ENCODE peak calls at places on chromosomes 5 and 9, in seven cellular contexts. One of them, this sample, is unnamed.

GRCh38 chr5:61344187-61344944 is 12.3 kb downstream of the ZSWIM6 start:
- DNase-seq in activated naive CD4-positive, alpha-beta T cell treated with anti-CD3 and anti-CD28 coated beads for 36 hours: no peak
- DNase-seq in CD14-positive monocyte: no peak
- DNase-seq in fibroblast of the conjunctiva: no peak
- DNase-seq in germinal center: no peak
- DNase-seq in stimulated activated CD4-positive, alpha-beta T cell treated with anti-CD3 and anti-CD28 coated beads, Interleukin-1b, Interleukin-23, amount 100 ng/mL, for 4 hours: no peak
- DNase-seq in left lung: no peak
- DNase-seq in this sample: no peak

GRCh38 chr9:85469041-85469440 is 272.7 kb downstream of the AGTPBP1 start:
- DNase-seq in fibroblast of the conjunctiva: no peak
- DNase-seq in stimulated activated CD4-positive, alpha-beta T cell treated with anti-CD3 and anti-CD28 coated beads, Interleukin-1b, Interleukin-23, amount 100 ng/mL, for 4 hours: no peak
- DNase-seq in activated naive CD4-positive, alpha-beta T cell treated with anti-CD3 and anti-CD28 coated beads for 36 hours: no peak
- DNase-seq in CD14-positive monocyte: no peak
- DNase-seq in left lung: no peak
- DNase-seq in germinal center: no peak
- DNase-seq in this sample: no peak

GRCh38 chr9:101848485-101848919 is 110.1 kb upstream of the GRIN3A start:
- DNase-seq in stimulated activated CD4-positive, alpha-beta T cell treated with anti-CD3 and anti-CD28 coated beads, Interleukin-1b, Interleukin-23, amount 100 ng/mL, for 4 hours: no peak
- DNase-seq in germinal center: no peak
- DNase-seq in CD14-positive monocyte: no peak
- DNase-seq in activated naive CD4-positive, alpha-beta T cell treated with anti-CD3 and anti-CD28 coated beads for 36 hours: no peak
- DNase-seq in fibroblast of the conjunctiva: peak; percentile 41
- DNase-seq in left lung: no peak
- DNase-seq in this sample: no peak

GRCh38 chr9:1875251-1875851 is 139.8 kb upstream of the SMARCA2 start:
- DNase-seq in germinal center: no peak
- DNase-seq in activated naive CD4-positive, alpha-beta T cell treated with anti-CD3 and anti-CD28 coated beads for 36 hours: no peak
- DNase-seq in fibroblast of the conjunctiva: no peak
- DNase-seq in left lung: no peak
- DNase-seq in stimulated activated CD4-positive, alpha-beta T cell treated with anti-CD3 and anti-CD28 coated beads, Interleukin-1b, Interleukin-23, amount 100 ng/mL, for 4 hours: no peak
- DNase-seq in CD14-positive monocyte: no peak
- DNase-seq in this sample: no peak

GRCh38 chr5:89534331-89534730 is 651.3 kb upstream of the MEF2C start:
- DNase-seq in germinal center: no peak
- DNase-seq in fibroblast of the conjunctiva: no peak
- DNase-seq in left lung: no peak
- DNase-seq in stimulated activated CD4-positive, alpha-beta T cell treated with anti-CD3 and anti-CD28 coated beads, Interleukin-1b, Interleukin-23, amount 100 ng/mL, for 4 hours: no peak
- DNase-seq in activated naive CD4-positive, alpha-beta T cell treated with anti-CD3 and anti-CD28 coated beads for 36 hours: no peak
- DNase-seq in CD14-positive monocyte: no peak
- DNase-seq in this sample: no peak

GRCh38 chr5:16935271-16936149 is 578 bp downstream of the MYO10 start:
- DNase-seq in fibroblast of the conjunctiva: no peak
- DNase-seq in CD14-positive monocyte: peak; percentile 58
- DNase-seq in germinal center: peak; percentile 46
- DNase-seq in left lung: peak; percentile 47
- DNase-seq in stimulated activated CD4-positive, alpha-beta T cell treated with anti-CD3 and anti-CD28 coated beads, Interleukin-1b, Interleukin-23, amount 100 ng/mL, for 4 hours: no peak
- DNase-seq in activated naive CD4-positive, alpha-beta T cell treated with anti-CD3 and anti-CD28 coated beads for 36 hours: peak; percentile 58
- DNase-seq in this sample: no peak

GRCh38 chr9:129839324-129840023 is 4.2 kb downstream of the USP20 start:
- DNase-seq in fibroblast of the conjunctiva: no peak
- DNase-seq in stimulated activated CD4-positive, alpha-beta T cell treated with anti-CD3 and anti-CD28 coated beads, Interleukin-1b, Interleukin-23, amount 100 ng/mL, for 4 hours: no peak
- DNase-seq in left lung: no peak
- DNase-seq in CD14-positive monocyte: no peak
- DNase-seq in activated naive CD4-positive, alpha-beta T cell treated with anti-CD3 and anti-CD28 coated beads for 36 hours: no peak
- DNase-seq in germinal center: no peak
- DNase-seq in this sample: no peak

GRCh38 chr9:98356326-98356725 is 100.9 kb upstream of the TBC1D2 start:
- DNase-seq in germinal center: no peak
- DNase-seq in fibroblast of the conjunctiva: no peak
- DNase-seq in activated naive CD4-positive, alpha-beta T cell treated with anti-CD3 and anti-CD28 coated beads for 36 hours: no peak
- DNase-seq in left lung: no peak
- DNase-seq in stimulated activated CD4-positive, alpha-beta T cell treated with anti-CD3 and anti-CD28 coated beads, Interleukin-1b, Interleukin-23, amount 100 ng/mL, for 4 hours: no peak
- DNase-seq in CD14-positive monocyte: no peak
- DNase-seq in this sample: no peak

GRCh38 chr5:66829826-66830225 is 233.6 kb downstream of the MAST4 start:
- DNase-seq in stimulated activated CD4-positive, alpha-beta T cell treated with anti-CD3 and anti-CD28 coated beads, Interleukin-1b, Interleukin-23, amount 100 ng/mL, for 4 hours: no peak
- DNase-seq in fibroblast of the conjunctiva: no peak
- DNase-seq in CD14-positive monocyte: no peak
- DNase-seq in activated naive CD4-positive, alpha-beta T cell treated with anti-CD3 and anti-CD28 coated beads for 36 hours: no peak
- DNase-seq in left lung: no peak
- DNase-seq in germinal center: no peak
- DNase-seq in this sample: no peak

GRCh38 chr9:98708933-98709911 is at the start of gene GABBR2:
- DNase-seq in germinal center: no peak
- DNase-seq in CD14-positive monocyte: no peak
- DNase-seq in activated naive CD4-positive, alpha-beta T cell treated with anti-CD3 and anti-CD28 coated beads for 36 hours: no peak
- DNase-seq in fibroblast of the conjunctiva: no peak
- DNase-seq in stimulated activated CD4-positive, alpha-beta T cell treated with anti-CD3 and anti-CD28 coated beads, Interleukin-1b, Interleukin-23, amount 100 ng/mL, for 4 hours: no peak
- DNase-seq in left lung: no peak
- DNase-seq in this sample: no peak

GRCh38 chr9:136582977-136583735 is 37.3 kb upstream of the NOTCH1 start:
- DNase-seq in activated naive CD4-positive, alpha-beta T cell treated with anti-CD3 and anti-CD28 coated beads for 36 hours: no peak
- DNase-seq in CD14-positive monocyte: no peak
- DNase-seq in fibroblast of the conjunctiva: no peak
- DNase-seq in left lung: no peak
- DNase-seq in stimulated activated CD4-positive, alpha-beta T cell treated with anti-CD3 and anti-CD28 coated beads, Interleukin-1b, Interleukin-23, amount 100 ng/mL, for 4 hours: no peak
- DNase-seq in germinal center: no peak
- DNase-seq in this sample: no peak

This sample was measured in activated CD4-positive, alpha-beta T cell treated with anti-CD3 and anti-CD28 coated beads, Interleukin-2, amount 50 U/mL, for 24 hours.